ENCODE peak calls at places on chromosome 22, in six cellular contexts. One of them, this sample, is unnamed.

GRCh38 chr22:46393791-46394333 is 58.3 kb downstream of the TRMU start:
- DNase-seq in CD8-positive, alpha-beta memory T cell: peak
- DNase-seq in PC-3: no peak
- DNase-seq in SK-N-SH: no peak
- DNase-seq in adrenal gland: no peak
- DNase-seq in GM23338: no peak
- DNase-seq in this sample: no peak

GRCh38 chr22:45006873-45007246 is 2.9 kb downstream of the PHF21B start:
- DNase-seq in SK-N-SH: peak
- DNase-seq in GM23338: peak
- DNase-seq in adrenal gland: peak
- DNase-seq in PC-3: no peak
- DNase-seq in CD8-positive, alpha-beta memory T cell: no peak
- DNase-seq in this sample: no peak

GRCh38 chr22:49522582-49523373 is 304.9 kb downstream of the BRD1 start:
- DNase-seq in adrenal gland: no peak
- DNase-seq in SK-N-SH: no peak
- DNase-seq in CD8-positive, alpha-beta memory T cell: no peak
- DNase-seq in GM23338: no peak
- DNase-seq in PC-3: peak
- DNase-seq in this sample: no peak

GRCh38 chr22:42596376-42596775 is 18.3 kb downstream of the POLDIP3 start:
- DNase-seq in SK-N-SH: no peak
- DNase-seq in GM23338: no peak
- DNase-seq in adrenal gland: peak
- DNase-seq in PC-3: no peak
- DNase-seq in CD8-positive, alpha-beta memory T cell: no peak
- DNase-seq in this sample: no peak

GRCh38 chr22:45644714-45645113 is 26.9 kb upstream of the ATXN10 start:
- DNase-seq in adrenal gland: no peak
- DNase-seq in SK-N-SH: no peak
- DNase-seq in CD8-positive, alpha-beta memory T cell: no peak
- DNase-seq in PC-3: no peak
- DNase-seq in GM23338: no peak
- DNase-seq in this sample: no peak

GRCh38 chr22:41776381-41776780 is 24.1 kb upstream of the CCDC134 start:
- DNase-seq in PC-3: no peak
- DNase-seq in CD8-positive, alpha-beta memory T cell: no peak
- DNase-seq in GM23338: no peak
- DNase-seq in adrenal gland: no peak
- DNase-seq in SK-N-SH: no peak
- DNase-seq in this sample: no peak

GRCh38 chr22:26429458-26430238 is 588 bp downstream of the ASPHD2 start:
- DNase-seq in CD8-positive, alpha-beta memory T cell: no peak
- DNase-seq in SK-N-SH: peak
- DNase-seq in PC-3: no peak
- DNase-seq in adrenal gland: no peak
- DNase-seq in GM23338: peak
- DNase-seq in this sample: no peak

GRCh38 chr22:46604306-46604690 is 15.9 kb upstream of the GRAMD4 start:
- DNase-seq in GM23338: no peak
- DNase-seq in SK-N-SH: no peak
- DNase-seq in adrenal gland: peak
- DNase-seq in PC-3: no peak
- DNase-seq in CD8-positive, alpha-beta memory T cell: peak
- DNase-seq in this sample: peak

GRCh38 chr22:44807915-44808690 is 55.7 kb downstream of the ARHGAP8 start:
- DNase-seq in SK-N-SH: peak
- DNase-seq in GM23338: peak
- DNase-seq in PC-3: no peak
- DNase-seq in CD8-positive, alpha-beta memory T cell: no peak
- DNase-seq in adrenal gland: no peak
- DNase-seq in this sample: no peak

GRCh38 chr22:48357196-48357595 is 1470.5 kb downstream of the BRD1 start:
- DNase-seq in adrenal gland: no peak
- DNase-seq in PC-3: no peak
- DNase-seq in CD8-positive, alpha-beta memory T cell: no peak
- DNase-seq in GM23338: peak
- DNase-seq in SK-N-SH: no peak
- DNase-seq in this sample: no peak

GRCh38 chr22:45977551-45978274 is 751 bp upstream of the WNT7B start:
- DNase-seq in GM23338: peak
- DNase-seq in CD8-positive, alpha-beta memory T cell: no peak
- DNase-seq in SK-N-SH: peak
- DNase-seq in PC-3: peak
- DNase-seq in adrenal gland: no peak
- DNase-seq in this sample: no peak

GRCh38 chr22:32754413-32755041 is 47.0 kb upstream of the TIMP3 start:
- DNase-seq in SK-N-SH: no peak
- DNase-seq in CD8-positive, alpha-beta memory T cell: no peak
- DNase-seq in adrenal gland: no peak
- DNase-seq in PC-3: no peak
- DNase-seq in GM23338: no peak
- DNase-seq in this sample: peak

GRCh38 chr22:50082961-50083461 is 2.2 kb downstream of the MLC1 start:
- DNase-seq in adrenal gland: no peak
- DNase-seq in CD8-positive, alpha-beta memory T cell: no peak
- DNase-seq in GM23338: no peak
- DNase-seq in PC-3: no peak
- DNase-seq in SK-N-SH: peak
- DNase-seq in this sample: no peak

GRCh38 chr22:46372686-46373085 is 37.2 kb downstream of the TRMU start:
- DNase-seq in SK-N-SH: no peak
- DNase-seq in CD8-positive, alpha-beta memory T cell: no peak
- DNase-seq in adrenal gland: no peak
- DNase-seq in GM23338: no peak
- DNase-seq in PC-3: no peak
- DNase-seq in this sample: no peak

GRCh38 chr22:42990131-42990838 is 24.7 kb downstream of the PACSIN2 start:
- DNase-seq in PC-3: peak
- DNase-seq in CD8-positive, alpha-beta memory T cell: no peak
- DNase-seq in adrenal gland: peak
- DNase-seq in SK-N-SH: no peak
- DNase-seq in GM23338: peak
- DNase-seq in this sample: no peak

GRCh38 chr22:29149841-29150555 is 55.7 kb upstream of the EMID1 start:
- DNase-seq in GM23338: no peak
- DNase-seq in SK-N-SH: no peak
- DNase-seq in adrenal gland: no peak
- DNase-seq in PC-3: no peak
- DNase-seq in CD8-positive, alpha-beta memory T cell: no peak
- DNase-seq in this sample: peak

GRCh38 chr22:28268176-28268575 is 349.1 kb upstream of the PITPNB start:
- DNase-seq in GM23338: no peak
- DNase-seq in PC-3: peak
- DNase-seq in CD8-positive, alpha-beta memory T cell: no peak
- DNase-seq in SK-N-SH: no peak
- DNase-seq in adrenal gland: no peak
- DNase-seq in this sample: peak

GRCh38 chr22:26065847-26066246 is 103.4 kb upstream of the SEZ6L start:
- DNase-seq in adrenal gland: no peak
- DNase-seq in PC-3: no peak
- DNase-seq in GM23338: no peak
- DNase-seq in CD8-positive, alpha-beta memory T cell: no peak
- DNase-seq in SK-N-SH: no peak
- DNase-seq in this sample: no peak

GRCh38 chr22:24423519-24424000 is 3.8 kb upstream of the ADORA2A start:
- DNase-seq in adrenal gland: peak
- DNase-seq in PC-3: peak
- DNase-seq in GM23338: peak
- DNase-seq in CD8-positive, alpha-beta memory T cell: peak
- DNase-seq in SK-N-SH: peak
- DNase-seq in this sample: no peak

GRCh38 chr22:24426859-24427499 is 420 bp upstream of the ADORA2A start:
- DNase-seq in SK-N-SH: no peak
- DNase-seq in CD8-positive, alpha-beta memory T cell: peak
- DNase-seq in PC-3: no peak
- DNase-seq in adrenal gland: no peak
- DNase-seq in GM23338: no peak
- DNase-seq in this sample: no peak

GRCh38 chr22:24424001-24424900 is 3.1 kb upstream of the ADORA2A start:
- DNase-seq in PC-3: no peak
- DNase-seq in adrenal gland: no peak
- DNase-seq in GM23338: peak
- DNase-seq in SK-N-SH: no peak
- DNase-seq in CD8-positive, alpha-beta memory T cell: peak
- DNase-seq in this sample: no peak

GRCh38 chr22:24426436-24426835 is 963 bp upstream of the ADORA2A start:
- DNase-seq in PC-3: no peak
- DNase-seq in CD8-positive, alpha-beta memory T cell: no peak
- DNase-seq in SK-N-SH: no peak
- DNase-seq in adrenal gland: no peak
- DNase-seq in GM23338: no peak
- DNase-seq in this sample: no peak

GRCh38 chr22:24424901-24425775 is 2.3 kb upstream of the ADORA2A start:
- DNase-seq in adrenal gland: no peak
- DNase-seq in GM23338: no peak
- DNase-seq in PC-3: no peak
- DNase-seq in SK-N-SH: peak
- DNase-seq in CD8-positive, alpha-beta memory T cell: no peak
- DNase-seq in this sample: no peak
- H3K27ac ChIP-seq in adrenal gland: peak
- H3K27ac ChIP-seq in GM23338: no peak
- H3K27ac ChIP-seq in PC-3: no peak
- H3K27ac ChIP-seq in SK-N-SH: no peak
- H3K27ac ChIP-seq in CD8-positive, alpha-beta memory T cell: no peak
- H3K27ac ChIP-seq in this sample: no peak

DNA sequence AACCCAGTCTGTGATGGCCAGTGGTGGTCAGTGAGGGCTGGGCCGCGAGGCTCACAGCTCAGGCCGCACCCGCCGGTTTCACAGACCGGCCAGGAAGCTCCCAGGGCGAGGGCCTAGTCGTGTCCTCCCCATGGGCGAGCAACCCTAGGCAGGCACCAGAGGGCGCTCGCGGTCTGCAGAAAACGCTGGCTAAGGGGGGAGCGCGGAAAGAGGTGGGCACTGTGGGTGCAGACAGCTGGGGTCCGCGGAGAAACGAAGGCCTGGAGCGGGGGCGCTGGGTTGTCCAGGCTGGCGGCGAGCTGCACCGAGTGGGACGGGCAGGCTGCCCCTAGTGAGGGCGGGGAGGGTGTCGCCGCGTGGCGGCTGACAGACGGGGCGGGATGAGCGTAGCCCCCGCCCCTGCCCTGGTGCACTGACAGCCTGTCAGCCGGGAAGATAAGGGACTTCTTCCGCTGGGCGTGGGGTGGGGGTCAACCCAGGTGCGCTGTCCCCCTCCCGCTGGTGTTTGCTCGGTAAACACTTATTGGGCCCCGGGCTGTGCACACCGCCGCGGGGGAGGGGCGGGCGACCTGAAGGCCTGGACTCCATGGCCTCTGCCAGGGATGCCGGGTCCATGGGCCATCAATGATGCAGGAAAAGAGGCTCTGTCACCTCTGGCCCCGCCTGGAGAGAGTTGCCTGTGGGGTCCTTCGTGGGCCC is 7.5 kb downstream of the GP1BB start:
- DNase-seq in GM23338: peak
- DNase-seq in CD8-positive, alpha-beta memory T cell: peak
- DNase-seq in PC-3: peak
- DNase-seq in SK-N-SH: peak
- DNase-seq in adrenal gland: peak
- DNase-seq in this sample: peak
- H3K27ac ChIP-seq in GM23338: no peak
- H3K27ac ChIP-seq in CD8-positive, alpha-beta memory T cell: peak
- H3K27ac ChIP-seq in PC-3: no peak
- H3K27ac ChIP-seq in SK-N-SH: no peak
- H3K27ac ChIP-seq in adrenal gland: no peak
- H3K27ac ChIP-seq in this sample: no peak

GRCh38 chr22:23184764-23185113 is 4.4 kb downstream of the BCR start:
- DNase-seq in GM23338: no peak
- DNase-seq in CD8-positive, alpha-beta memory T cell: no peak
- DNase-seq in SK-N-SH: no peak
- DNase-seq in adrenal gland: no peak
- DNase-seq in PC-3: no peak
- DNase-seq in this sample: no peak
- H3K27ac ChIP-seq in GM23338: no peak
- H3K27ac ChIP-seq in CD8-positive, alpha-beta memory T cell: no peak
- H3K27ac ChIP-seq in SK-N-SH: no peak
- H3K27ac ChIP-seq in adrenal gland: no peak
- H3K27ac ChIP-seq in PC-3: no peak
- H3K27ac ChIP-seq in this sample: no peak

GRCh38 chr22:20201837-20202392 is 51.1 kb upstream of the CCDC188 start:
- DNase-seq in adrenal gland: no peak
- DNase-seq in SK-N-SH: no peak
- DNase-seq in PC-3: no peak
- DNase-seq in CD8-positive, alpha-beta memory T cell: no peak
- DNase-seq in GM23338: no peak
- DNase-seq in this sample: no peak

GRCh38 chr22:20204281-20204680 is 53.4 kb upstream of the CCDC188 start:
- DNase-seq in adrenal gland: no peak
- DNase-seq in SK-N-SH: no peak
- DNase-seq in CD8-positive, alpha-beta memory T cell: no peak
- DNase-seq in PC-3: no peak
- DNase-seq in GM23338: no peak
- DNase-seq in this sample: no peak

GRCh38 chr22:20205464-20205963 is 54.7 kb upstream of the CCDC188 start:
- DNase-seq in SK-N-SH: no peak
- DNase-seq in CD8-positive, alpha-beta memory T cell: no peak
- DNase-seq in GM23338: no peak
- DNase-seq in PC-3: no peak
- DNase-seq in adrenal gland: no peak
- DNase-seq in this sample: no peak

GRCh38 chr22:20204821-20205220 is 54.0 kb upstream of the CCDC188 start:
- DNase-seq in SK-N-SH: no peak
- DNase-seq in PC-3: no peak
- DNase-seq in CD8-positive, alpha-beta memory T cell: no peak
- DNase-seq in adrenal gland: no peak
- DNase-seq in GM23338: no peak
- DNase-seq in this sample: no peak

DNA sequence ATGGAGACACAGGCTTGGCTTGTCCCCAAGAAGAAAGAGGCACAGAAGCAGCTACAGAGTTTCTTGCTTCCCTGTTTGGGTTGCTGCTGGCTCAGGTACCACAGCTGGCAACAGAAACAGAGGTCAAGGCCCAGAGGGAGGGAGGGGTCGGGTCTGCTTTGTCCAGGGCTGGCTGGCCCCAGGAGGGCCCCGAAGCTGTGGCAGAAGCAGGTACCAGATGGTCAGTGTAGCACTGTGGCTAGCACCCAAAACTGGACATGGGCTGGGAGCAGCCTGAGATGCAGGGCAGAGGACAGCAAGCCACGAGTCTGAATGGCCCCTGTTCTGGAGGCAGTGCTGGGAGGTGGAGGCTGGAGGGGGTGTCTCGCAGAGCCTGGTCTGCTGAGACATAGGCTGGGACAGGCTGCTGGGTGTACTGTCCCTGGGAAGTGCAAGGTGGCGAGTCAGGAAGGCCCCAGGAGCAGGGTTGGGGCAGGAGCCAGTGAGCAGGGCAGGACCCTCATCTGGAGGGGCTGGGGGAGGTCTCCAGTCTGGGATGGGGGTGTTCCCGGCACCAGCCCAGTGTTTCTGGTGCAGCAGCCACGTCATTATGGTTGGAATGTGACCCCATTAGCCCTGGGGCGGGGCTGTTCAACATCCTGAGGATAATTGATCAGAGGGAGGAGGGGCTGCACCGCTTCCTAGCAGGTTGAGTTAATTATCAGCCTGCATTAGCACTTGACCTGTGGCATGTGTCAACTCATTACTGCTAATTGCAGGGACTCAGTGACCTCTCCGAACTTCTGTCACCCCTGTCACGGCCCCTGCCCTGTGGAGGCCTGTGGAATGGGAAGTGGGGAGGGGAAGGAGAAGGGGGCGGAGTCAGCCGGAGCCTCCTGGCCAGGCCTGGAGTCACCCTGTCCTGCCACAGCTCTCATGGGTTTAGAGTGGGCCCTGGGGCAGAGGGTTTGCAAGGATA is 52.6 kb upstream of the CCDC188 start:
- DNase-seq in SK-N-SH: peak
- DNase-seq in CD8-positive, alpha-beta memory T cell: no peak
- DNase-seq in GM23338: peak
- DNase-seq in PC-3: peak
- DNase-seq in adrenal gland: no peak
- DNase-seq in this sample: no peak
- H3K27ac ChIP-seq in SK-N-SH: no peak
- H3K27ac ChIP-seq in CD8-positive, alpha-beta memory T cell: no peak
- H3K27ac ChIP-seq in GM23338: no peak
- H3K27ac ChIP-seq in PC-3: no peak
- H3K27ac ChIP-seq in adrenal gland: peak
- H3K27ac ChIP-seq in this sample: peak